ENCODE peak calls at places on chromosomes 6 and 20, in six cellular contexts. M is IMR-90, H is neuronal stem cell, S is H9, R is trophoblast cell, C is H1. B is an unnamed sample.

GRCh38 chr20:2750343-2751251 is 49.8 kb downstream of the CPXM1 start:
- DNase-seq in M (peak; percentile 17), H (no peak), S (peak; percentile 71), R (peak; percentile 30), C (peak; percentile 80), B (peak; percentile 65)

GRCh38 chr20:32443386-32443974 is 85.3 kb downstream of the ASXL1 start:
- DNase-seq in M (no peak), H (no peak), S (no peak), R (no peak), C (no peak), B (no peak)

GRCh38 chr6:21769405-21769851 is 175.9 kb downstream of the SOX4 start:
- DNase-seq in M (peak; percentile 98), H (peak; percentile 41), S (peak; percentile 62), R (no peak), C (no peak), B (peak; percentile 92)

GRCh38 chr20:38066969-38067716 is 33.6 kb downstream of the RPRD1B start:
- DNase-seq in M (no peak), H (no peak), S (no peak), R (no peak), C (no peak), B (no peak)

GRCh38 chr6:170291271-170292110 is 613 bp upstream of the DLL1 start:
- DNase-seq in M (no peak), H (peak; percentile 91), S (peak; percentile 92), R (peak; percentile 32), C (peak; percentile 88), B (no peak)

GRCh38 chr6:142478117-142478516 is 176.3 kb downstream of the ADGRG6 start:
- DNase-seq in M (peak; percentile 41), H (no peak), S (peak; percentile 37), R (no peak), C (no peak), B (peak; percentile 42)

GRCh38 chr20:49853640-49854039 is 41.0 kb downstream of the SLC9A8 start:
- DNase-seq in M (peak; percentile 86), H (no peak), S (peak; percentile 64), R (peak; percentile 42), C (no peak), B (peak; percentile 91)

GRCh38 chr6:1597121-1597744 is 12.5 kb upstream of the FOXC1 start:
- DNase-seq in M (no peak), H (no peak), S (no peak), R (no peak), C (no peak), B (no peak)

GRCh38 chr6:10485406-10485805 is 35.7 kb upstream of the GCNT2 start:
- DNase-seq in M (no peak), H (no peak), S (no peak), R (no peak), C (no peak), B (no peak)

GRCh38 chr20:51321343-51322163 is 221.0 kb downstream of the NFATC2 start:
- DNase-seq in M (no peak), H (no peak), S (no peak), R (no peak), C (no peak), B (peak; percentile 48)

GRCh38 chr20:44187054-44187762 is at the start of gene JPH2:
- DNase-seq in M (peak; percentile 67), H (no peak), S (peak; percentile 68), R (peak; percentile 87), C (peak; percentile 77), B (peak; percentile 83)

GRCh38 chr6:89272611-89273010 is 42.5 kb downstream of the GABRR2 start:
- DNase-seq in M (no peak), H (no peak), S (no peak), R (no peak), C (no peak), B (no peak)

GRCh38 chr6:15246217-15247211 is 645 bp downstream of the JARID2 start:
- DNase-seq in M (peak; percentile 49), H (no peak), S (no peak), R (peak; percentile 55), C (no peak), B (peak; percentile 38)

GRCh38 chr20:58902003-58902402 is 49.5 kb downstream of the GNAS start:
- DNase-seq in M (no peak), H (no peak), S (no peak), R (no peak), C (no peak), B (no peak)

GRCh38 chr20:58898629-58899028 is 46.1 kb downstream of the GNAS start:
- DNase-seq in M (no peak), H (no peak), S (no peak), R (no peak), C (no peak), B (no peak)

GRCh38 chr20:58900292-58900931 is 47.9 kb downstream of the GNAS start:
- DNase-seq in M (no peak), H (no peak), S (no peak), R (peak; percentile 26), C (no peak), B (no peak)

GRCh38 chr20:58897493-58897892 is 45.0 kb downstream of the GNAS start:
- DNase-seq in M (no peak), H (no peak), S (no peak), R (no peak), C (no peak), B (no peak)

DNA sequence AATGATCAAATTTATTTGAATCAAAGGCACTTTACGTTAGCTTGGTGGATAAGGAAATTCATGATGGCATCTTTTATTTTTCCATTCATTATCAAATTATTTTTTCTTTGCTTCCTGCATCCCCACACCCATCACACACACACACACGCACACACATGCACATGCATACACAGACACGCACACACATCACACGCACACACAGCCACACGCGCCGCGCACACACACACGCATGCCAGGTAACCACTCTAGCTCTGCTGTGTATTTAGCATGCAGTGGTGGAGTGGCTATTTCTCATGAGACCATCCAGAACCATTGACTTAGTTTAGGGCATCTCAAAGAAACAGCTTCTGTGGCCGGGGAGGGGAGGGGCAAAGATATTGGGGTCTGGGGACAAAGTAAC is 47.0 kb downstream of the GNAS start:
- DNase-seq in M (no peak), H (no peak), S (no peak), R (no peak), C (no peak), B (no peak)
- H3K14ac ChIP-seq in M (no peak overlapping the region), H (no peak overlapping the region), S (no peak overlapping the region), R (no peak overlapping the region), C (no peak overlapping the region), B (no peak overlapping the region)

GRCh38 chr6:13814938-13815575 is 700 bp upstream of the MCUR1 start:
- DNase-seq in M (no peak), H (no peak), S (no peak), R (peak; percentile 45), C (no peak), B (peak; percentile 13)

GRCh38 chr6:13814176-13814937 is at the start of gene MCUR1:
- DNase-seq in M (peak; percentile 74), H (peak; percentile 82), S (peak; percentile 86), R (peak; percentile 90), C (peak; percentile 83), B (peak; percentile 87)

GRCh38 chr6:13813011-13813410 is 1.3 kb downstream of the MCUR1 start:
- DNase-seq in M (no peak), H (no peak), S (no peak), R (no peak), C (no peak), B (peak; percentile 11)

GRCh38 chr6:13812359-13812642 is 2.1 kb downstream of the MCUR1 start:
- DNase-seq in M (no peak), H (no peak), S (no peak), R (no peak), C (no peak), B (no peak)

DNA sequence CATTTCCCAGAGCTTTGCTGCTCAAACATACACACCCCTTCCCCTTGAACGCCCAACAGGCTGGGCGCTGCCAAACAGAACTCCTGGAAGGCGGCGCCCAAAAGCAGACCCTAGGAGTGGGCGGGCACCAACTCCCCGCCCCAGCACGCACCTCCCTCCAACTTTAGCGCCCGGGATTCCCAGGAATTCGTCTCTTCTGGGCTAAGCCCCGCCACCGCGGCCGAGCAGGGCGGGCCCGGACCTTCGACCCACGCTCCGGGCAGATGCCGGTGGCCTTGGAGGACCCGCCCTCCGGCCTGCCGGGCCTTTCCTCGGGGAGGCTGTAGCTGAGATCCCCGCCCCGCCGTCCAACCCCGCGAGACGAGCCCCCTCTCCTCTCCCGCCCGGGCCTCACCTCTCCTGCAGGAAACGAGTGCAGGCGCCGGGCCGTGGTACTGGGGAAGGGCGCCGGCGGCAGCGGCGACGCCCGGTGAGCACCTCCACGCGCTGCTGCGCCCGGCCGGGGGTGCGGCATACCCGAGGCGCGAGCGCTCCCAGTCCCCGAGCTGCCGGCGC is 659 bp downstream of the MCUR1 start:
- DNase-seq in M (peak; percentile 50), H (peak; percentile 78), S (peak; percentile 87), R (peak; percentile 81), C (no peak), B (peak; percentile 84)
- H2BK120ac ChIP-seq in M (no peak overlapping the region), H (peak overlapping the region; percentile 87), S (no peak overlapping the region), R (peak overlapping the region; percentile 90), C (no peak overlapping the region), B (peak overlapping the region; percentile 95)

GRCh38 chr6:109609737-109610136 is 81.3 kb downstream of the AK9 start:
- DNase-seq in M (no peak), H (no peak), S (no peak), R (no peak), C (no peak), B (no peak)
- H3K14ac ChIP-seq in M (no peak overlapping the region), H (no peak overlapping the region), S (no peak overlapping the region), R (no peak overlapping the region), C (no peak overlapping the region), B (no peak overlapping the region)

DNA sequence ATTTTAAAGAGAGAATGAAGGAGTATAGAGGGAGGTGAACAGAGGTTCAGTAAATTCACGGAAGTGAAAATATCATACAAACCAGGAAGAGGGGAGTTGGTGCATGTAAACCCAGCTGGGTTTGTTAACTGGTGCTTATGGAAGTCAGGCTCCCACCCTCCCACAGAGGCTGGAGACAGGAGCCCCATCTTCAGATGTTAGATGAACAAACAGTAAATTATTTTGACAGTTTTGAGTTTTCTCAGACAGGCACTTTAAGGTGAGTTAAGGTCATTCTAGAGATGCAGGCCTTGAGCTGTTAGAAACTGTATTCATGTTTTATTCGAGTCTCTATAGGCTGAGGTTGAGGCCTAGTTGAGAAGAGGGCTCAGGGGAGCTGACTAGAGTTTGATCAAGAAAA is 41.8 kb upstream of the FUCA2 start:
- DNase-seq in M (no peak), H (no peak), S (no peak), R (no peak), C (no peak), B (no peak)
- H2BK120ac ChIP-seq in M (no peak overlapping the region), H (no peak overlapping the region), S (no peak overlapping the region), R (no peak overlapping the region), C (no peak overlapping the region), B (no peak overlapping the region)

DNA sequence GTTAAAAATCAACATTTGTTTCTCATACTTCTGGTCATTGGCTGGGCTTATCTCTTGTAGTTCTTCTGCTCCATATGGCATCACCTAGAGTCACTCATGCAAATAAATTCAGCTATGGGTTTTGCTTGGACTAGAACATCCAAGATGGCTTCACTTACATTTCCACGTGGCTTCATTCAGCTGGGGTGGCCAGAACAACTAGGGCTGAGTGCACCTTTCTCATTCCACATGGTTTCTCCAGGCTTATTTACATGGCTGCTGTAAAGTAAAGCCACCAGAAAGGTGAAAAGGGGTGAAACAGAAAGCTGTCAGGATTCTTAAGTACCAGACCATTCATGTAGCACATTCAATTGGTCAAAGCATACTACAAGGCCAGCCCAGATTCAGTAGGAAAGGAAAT is 151.1 kb upstream of the BMP2 start:
- DNase-seq in M (no peak), H (no peak), S (no peak), R (no peak), C (no peak), B (no peak)
- H3K14ac ChIP-seq in M (no peak overlapping the region), H (no peak overlapping the region), S (no peak overlapping the region), R (no peak overlapping the region), C (no peak overlapping the region), B (no peak overlapping the region)

GRCh38 chr6:160285541-160286105 is 27.0 kb upstream of the SLC22A2 start:
- DNase-seq in M (no peak), H (no peak), S (no peak), R (no peak), C (no peak), B (no peak)
- H2BK120ac ChIP-seq in M (no peak overlapping the region), H (no peak overlapping the region), S (no peak overlapping the region), R (no peak overlapping the region), C (no peak overlapping the region), B (no peak overlapping the region)